ENCODE peak calls at places on chromosomes 7 and 10, in four cellular contexts. C is H1, F is heart left ventricle, E is bronchial epithelial cell. U is an unnamed sample.

GRCh38 chr10:104327745-104328635 is 10.3 kb downstream of the ITPRIP start:
- DNase-seq in C (no peak), F (no peak), E (peak; percentile 85), U (peak; percentile 57)

GRCh38 chr7:151491859-151492258 is 27.8 kb downstream of the RHEB start:
- DNase-seq in C (no peak), F (no peak), E (peak; percentile 92), U (no peak)

GRCh38 chr7:151426486-151426905 is 13.4 kb downstream of the CRYGN start:
- DNase-seq in C (no peak), F (peak; percentile 62), E (no peak), U (no peak)

GRCh38 chr7:30682131-30683083 is at the start of gene CRHR2:
- DNase-seq in C (peak; percentile 81), F (peak; percentile 33), E (no peak), U (no peak)

GRCh38 chr10:74244097-74244685 is 93.2 kb downstream of the ADK start:
- DNase-seq in C (no peak), F (no peak), E (peak; percentile 49), U (no peak)

GRCh38 chr10:1156616-1156886 is 100.4 kb downstream of the WDR37 start:
- DNase-seq in C (peak; percentile 31), F (no peak), E (no peak), U (no peak)

GRCh38 chr10:112915590-112916572 is 34.2 kb upstream of the TCF7L2 start:
- DNase-seq in C (no peak), F (no peak), E (peak; percentile 89), U (no peak)

GRCh38 chr7:100602889-100603696 is 930 bp downstream of the PCOLCE start:
- DNase-seq in C (peak; percentile 76), F (peak; percentile 77), E (no peak), U (no peak)

GRCh38 chr10:89256338-89256737 is 4.8 kb upstream of the LIPA start:
- DNase-seq in C (no peak), F (no peak), E (no peak), U (no peak)

GRCh38 chr10:109306698-109307097 is 616.6 kb downstream of the XPNPEP1 start:
- DNase-seq in C (no peak), F (no peak), E (no peak), U (no peak)

GRCh38 chr7:20331231-20331880 is 656 bp downstream of the ITGB8 start:
- DNase-seq in C (no peak), F (peak; percentile 22), E (no peak), U (no peak)

GRCh38 chr7:158738841-158739240 is 34.2 kb upstream of the NCAPG2 start:
- DNase-seq in C (no peak), F (no peak), E (no peak), U (no peak)

GRCh38 chr7:45863715-45864114 is 9.2 kb downstream of the CCDC201 start:
- DNase-seq in C (peak; percentile 69), F (no peak), E (no peak), U (no peak)

GRCh38 chr7:42672339-42672990 is 239.4 kb downstream of the C7orf25 start:
- DNase-seq in C (no peak), F (no peak), E (peak; percentile 96), U (no peak)

GRCh38 chr10:3605882-3606281 is 179.1 kb downstream of the KLF6 start:
- DNase-seq in C (no peak), F (no peak), E (no peak), U (no peak)

GRCh38 chr7:147937428-147937827 is 653.1 kb upstream of the C7orf33 start:
- DNase-seq in C (no peak), F (no peak), E (peak; percentile 3), U (no peak)

GRCh38 chr10:79266543-79267312 is 80.5 kb upstream of the PPIF start:
- DNase-seq in C (no peak), F (peak; percentile 81), E (peak; percentile 84), U (peak; percentile 97)

GRCh38 chr7:4479367-4480039 is 202.6 kb upstream of the FOXK1 start:
- DNase-seq in C (peak; percentile 51), F (no peak), E (peak; percentile 44), U (no peak)

GRCh38 chr7:151366141-151366871 is 24.7 kb downstream of the NUB1 start:
- DNase-seq in C (peak; percentile 29), F (no peak), E (no peak), U (no peak)

GRCh38 chr10:5582736-5583135 is 58.0 kb downstream of the CALML3 start:
- DNase-seq in C (no peak), F (no peak), E (no peak), U (no peak)

GRCh38 chr10:6405713-6406112 is 174.4 kb downstream of the PRKCQ start:
- DNase-seq in C (no peak), F (no peak), E (no peak), U (no peak)

GRCh38 chr7:116670409-116671036 is 1.5 kb upstream of the MET start:
- DNase-seq in C (no peak), F (no peak), E (peak; percentile 50), U (no peak)

GRCh38 chr10:95758351-95759025 is 2.5 kb downstream of the ENTPD1 start:
- DNase-seq in C (no peak), F (no peak), E (no peak), U (peak; percentile 47)

GRCh38 chr10:121115154-121115553 is 264.0 kb downstream of the WDR11 start:
- DNase-seq in C (no peak), F (no peak), E (no peak), U (no peak)

GRCh38 chr10:52786098-52786497 is 13.5 kb upstream of the MBL2 start:
- DNase-seq in C (no peak), F (no peak), E (no peak), U (no peak)

GRCh38 chr7:44257618-44258422 is 57.0 kb downstream of the YKT6 start:
- DNase-seq in C (no peak), F (peak; percentile 84), E (peak; percentile 88), U (peak; percentile 76)

DNA sequence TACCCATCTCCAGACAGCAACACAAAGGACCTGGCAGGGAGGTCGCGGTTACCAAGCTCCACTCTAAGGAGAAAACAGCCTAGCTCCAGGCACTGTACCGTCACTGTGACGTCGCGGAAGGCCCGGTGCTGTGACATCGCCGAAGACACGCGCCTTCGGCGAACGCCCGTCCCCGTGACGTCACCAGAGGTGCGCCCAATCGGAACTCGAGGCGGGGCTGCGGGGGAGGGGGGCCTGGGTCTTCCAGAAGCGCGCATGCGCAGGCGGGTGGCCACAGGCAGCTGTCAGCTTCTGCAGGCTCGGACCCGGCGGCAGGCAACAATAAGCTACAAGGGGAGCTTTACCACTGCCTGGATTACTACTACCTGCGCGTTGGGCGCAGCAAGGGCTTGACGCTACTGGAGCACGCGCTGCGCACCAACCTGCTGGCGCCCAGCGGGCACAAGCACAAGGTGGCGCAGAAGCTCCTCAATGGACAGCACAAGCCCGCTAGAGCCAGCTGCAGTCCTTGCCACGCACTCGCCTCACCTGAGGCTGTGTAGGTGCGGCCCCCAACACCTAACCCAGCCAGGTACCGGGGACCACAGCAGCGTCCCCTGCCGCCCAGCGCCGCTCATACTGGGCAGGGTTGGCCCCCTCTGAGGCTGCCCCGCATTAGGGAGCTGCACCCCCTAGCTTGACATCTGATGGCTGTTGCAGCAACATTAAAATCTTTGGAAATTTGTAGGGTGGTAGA is 208.4 kb downstream of the TPST1 start:
- DNase-seq in C (peak; percentile 85), F (peak; percentile 80), E (peak; percentile 68), U (peak; percentile 87)
- TF ChIP-seq CTCF in C (peak; percentile 56), F (peak; percentile 31), E (peak; percentile 76), U (peak; percentile 36)

DNA sequence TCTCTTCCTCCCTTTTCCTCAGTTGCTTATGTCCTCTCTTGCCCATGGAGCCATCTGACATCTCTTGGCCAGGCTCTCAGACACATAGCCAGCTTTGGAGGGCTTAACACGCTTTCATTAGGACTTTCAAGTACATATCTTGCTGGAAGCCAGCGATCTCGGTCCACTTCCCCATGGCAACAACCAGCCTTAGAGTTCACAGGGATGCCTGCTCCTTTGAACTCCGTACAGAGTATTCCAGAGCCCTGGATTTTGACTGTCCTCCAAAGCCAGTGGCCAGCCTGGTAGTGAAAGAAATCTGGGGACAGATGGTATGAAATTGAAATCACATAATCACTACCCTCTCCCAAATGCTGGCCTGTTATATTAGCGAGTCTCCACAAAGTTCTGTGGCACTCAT is 370.5 kb upstream of the NPVF start:
- DNase-seq in C (no peak), F (no peak), E (no peak), U (no peak)
- TF ChIP-seq CTCF in C (no peak), F (no peak), E (no peak), U (no peak)

DNA sequence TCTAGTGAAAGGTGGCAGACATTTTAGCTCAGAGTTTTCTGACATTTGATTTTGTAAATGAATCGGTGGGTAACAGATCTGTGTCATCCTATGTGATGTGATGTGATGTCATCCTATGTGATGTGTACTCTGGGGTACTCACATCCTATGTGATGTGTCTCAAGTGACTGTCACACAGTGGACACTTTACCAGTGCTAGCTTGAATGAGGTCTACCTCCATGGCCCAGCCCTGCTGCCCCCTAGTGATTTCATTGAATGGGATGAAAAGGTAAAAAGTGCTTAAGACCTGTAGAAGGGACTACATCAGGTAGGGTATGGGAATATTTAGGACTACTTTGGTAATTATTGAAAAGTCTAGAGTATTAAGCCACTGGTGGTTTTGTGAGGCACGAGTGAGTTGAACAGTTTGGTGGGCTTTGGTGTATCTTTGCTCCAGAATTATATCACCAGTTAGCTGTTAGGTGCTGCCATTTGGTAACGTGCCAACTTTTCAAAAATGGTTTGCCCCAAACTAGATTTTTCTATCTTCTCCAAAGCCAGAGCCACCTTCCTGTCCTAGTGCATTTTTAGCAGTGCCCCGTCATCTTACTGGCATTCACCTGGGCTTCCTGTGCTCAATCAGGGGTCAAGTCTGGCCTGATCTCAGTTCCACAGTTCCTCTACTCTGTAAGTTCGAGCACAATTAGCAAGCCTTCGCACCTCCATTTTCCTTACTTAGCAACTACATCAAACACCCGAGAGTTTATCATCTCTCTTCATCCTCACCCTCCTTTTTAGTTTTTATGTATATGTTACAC is 9.7 kb downstream of the EIF4H start:
- DNase-seq in C (no peak), F (no peak), E (no peak), U (no peak)
- TF ChIP-seq CTCF in C (peak; percentile 28), F (no peak), E (peak; percentile 35), U (no peak)

DNA sequence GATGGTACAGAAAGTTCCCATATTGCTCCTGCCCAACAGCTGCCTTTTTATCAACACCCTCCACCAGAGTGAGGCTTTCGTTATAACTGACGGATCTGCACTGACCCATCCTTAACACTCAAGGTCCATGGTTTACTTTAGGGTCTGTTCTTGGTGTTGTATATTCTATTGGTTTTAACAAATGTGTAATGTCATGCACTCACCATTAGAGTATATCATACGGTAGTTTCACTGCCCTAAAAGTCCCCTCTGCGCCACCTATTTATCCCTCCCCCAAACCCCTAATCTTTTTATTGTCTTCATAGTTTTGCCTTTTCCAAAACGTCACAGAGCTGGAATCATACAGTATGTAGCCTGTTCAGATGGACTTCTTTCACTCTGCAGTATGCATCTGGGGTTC is 102.8 kb upstream of the TNS3 start:
- DNase-seq in C (no peak), F (no peak), E (no peak), U (no peak)
- TF ChIP-seq CTCF in C (no peak), F (no peak), E (no peak), U (no peak)

DNA sequence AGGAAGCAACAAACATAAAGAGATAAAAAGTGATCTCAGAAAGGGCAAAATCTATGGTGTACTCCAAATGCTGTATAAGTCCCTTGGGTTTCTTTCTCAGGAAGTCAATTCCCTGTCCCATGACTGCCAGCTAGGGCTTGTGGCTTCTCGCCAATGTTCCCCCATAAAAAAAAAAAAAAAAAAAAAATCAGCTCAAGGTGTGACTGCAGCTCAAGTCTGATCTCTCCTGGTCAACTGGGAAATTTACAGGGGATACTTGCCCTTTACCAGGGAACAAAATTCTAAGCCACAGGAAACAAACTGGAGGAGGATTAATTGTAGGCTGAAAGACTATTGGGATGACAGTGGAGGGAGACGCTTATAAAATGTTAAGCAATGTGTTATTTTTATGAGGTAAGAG is 76.0 kb downstream of the PCGF5 start:
- DNase-seq in C (no peak), F (no peak), E (peak; percentile 21), U (no peak)
- TF ChIP-seq CTCF in C (no peak), F (no peak), E (no peak), U (no peak)

GRCh38 chr7:33379891-33380525 is 250.6 kb downstream of the BBS9 start:
- DNase-seq in C (no peak), F (no peak), E (peak; percentile 2), U (no peak)
- TF ChIP-seq CTCF in C (no peak), F (no peak), E (no peak), U (no peak)